ENCODE peak calls at places on chromosomes 4 and X, in eight cellular contexts. L, E, F, N, U, Z, R and M are unnamed samples.

GRCh38 chr4:1988327-1988724 is 20.4 kb downstream of the NELFA start:
- DNase-seq in L (no peak), E (no peak), F (no peak), N (no peak), U (no peak), Z (no peak), R (peak), M (no peak)

GRCh38 chr4:140052050-140052449 is 101.9 kb downstream of the MAML3 start:
- DNase-seq in L (peak), E (no peak), F (no peak), N (no peak), U (peak), Z (no peak), R (no peak), M (no peak)

GRCh38 chr4:10524196-10524833 is 67.1 kb upstream of the ZNF518B start:
- DNase-seq in L (no peak), E (no peak), F (no peak), N (no peak), U (no peak), Z (no peak), R (no peak), M (no peak)

GRCh38 chrX:2489446-2490445 is 11.0 kb downstream of the DHRSX start:
- DNase-seq in L (no peak), E (no peak), F (no peak), N (no peak), U (no peak), Z (no peak), R (peak), M (no peak)

GRCh38 chrX:152575331-152575730 is 62.4 kb upstream of the GABRQ start:
- DNase-seq in L (no peak), E (no peak), F (no peak), N (no peak), U (no peak), Z (no peak), R (no peak), M (no peak)

GRCh38 chr4:98327694-98328093 is 66.5 kb downstream of the RAP1GDS1 start:
- DNase-seq in L (no peak), E (no peak), F (no peak), N (no peak), U (no peak), Z (no peak), R (no peak), M (no peak)

GRCh38 chr4:19455850-19456602 is 795.7 kb upstream of the SLIT2 start:
- DNase-seq in L (no peak), E (no peak), F (no peak), N (no peak), U (no peak), Z (no peak), R (no peak), M (no peak)

GRCh38 chrX:154368630-154369452 is 5.6 kb downstream of the FLNA start:
- DNase-seq in L (peak), E (peak), F (peak), N (peak), U (peak), Z (peak), R (peak), M (peak)

GRCh38 chr4:7389101-7389701 is 45.5 kb downstream of the PSAPL1 start:
- DNase-seq in L (no peak), E (no peak), F (no peak), N (no peak), U (no peak), Z (no peak), R (peak), M (no peak)

GRCh38 chr4:7101692-7102515 is 34.0 kb upstream of the GRPEL1 start:
- DNase-seq in L (peak), E (peak), F (no peak), N (peak), U (peak), Z (no peak), R (peak), M (no peak)

GRCh38 chr4:1767770-1768366 is 25.2 kb upstream of the FGFR3 start:
- DNase-seq in L (peak), E (peak), F (no peak), N (no peak), U (peak), Z (no peak), R (no peak), M (no peak)

GRCh38 chr4:84451546-84451945 is 47.5 kb downstream of the NKX6-1 start:
- DNase-seq in L (peak), E (no peak), F (no peak), N (no peak), U (no peak), Z (no peak), R (no peak), M (no peak)

GRCh38 chrX:148035371-148035770 is 54.2 kb downstream of the FMR1NB start:
- DNase-seq in L (no peak), E (no peak), F (no peak), N (no peak), U (no peak), Z (no peak), R (no peak), M (no peak)

GRCh38 chr4:113636877-113637276 is 124.7 kb downstream of the CAMK2D start:
- DNase-seq in L (peak), E (peak), F (no peak), N (peak), U (no peak), Z (no peak), R (peak), M (no peak)

GRCh38 chr4:120731561-120731960 is 191.0 kb downstream of the PRDM5 start:
- DNase-seq in L (no peak), E (no peak), F (no peak), N (no peak), U (no peak), Z (no peak), R (no peak), M (no peak)

GRCh38 chr4:2320746-2321145 is 58.8 kb upstream of the MXD4 start:
- DNase-seq in L (no peak), E (no peak), F (no peak), N (no peak), U (no peak), Z (no peak), R (peak), M (no peak)

GRCh38 chr4:75745192-75745591 is 20.8 kb downstream of the USO1 start:
- DNase-seq in L (no peak), E (no peak), F (no peak), N (peak), U (no peak), Z (no peak), R (no peak), M (no peak)

GRCh38 chr4:159105063-159105414 is 2.2 kb downstream of the RAPGEF2 start:
- DNase-seq in L (no peak), E (no peak), F (no peak), N (no peak), U (no peak), Z (no peak), R (no peak), M (no peak)

GRCh38 chrX:48890296-48890925 is 7.2 kb downstream of the TIMM17B start:
- DNase-seq in L (no peak), E (no peak), F (no peak), N (no peak), U (no peak), Z (no peak), R (no peak), M (no peak)

GRCh38 chr4:8316251-8316771 is 46.8 kb downstream of the HTRA3 start:
- DNase-seq in L (no peak), E (no peak), F (no peak), N (no peak), U (no peak), Z (no peak), R (peak), M (no peak)

GRCh38 chr4:69490271-69490670 is 5.4 kb downstream of the UGT2B4 start:
- DNase-seq in L (no peak), E (no peak), F (no peak), N (no peak), U (no peak), Z (no peak), R (no peak), M (no peak)

GRCh38 chr4:98687876-98688275 is 29.5 kb upstream of the TSPAN5 start:
- DNase-seq in L (no peak), E (no peak), F (no peak), N (no peak), U (no peak), Z (no peak), R (no peak), M (no peak)

GRCh38 chr4:90099795-90100194 is 27.4 kb upstream of the CCSER1 start:
- DNase-seq in L (no peak), E (no peak), F (no peak), N (no peak), U (no peak), Z (no peak), R (no peak), M (no peak)

GRCh38 chrX:67544281-67544680 is 460 bp downstream of the AR start:
- DNase-seq in L (no peak), E (no peak), F (no peak), N (no peak), U (peak), Z (no peak), R (no peak), M (no peak)

GRCh38 chrX:31702208-31702607 is 630.4 kb upstream of the FTHL17 start:
- DNase-seq in L (no peak), E (no peak), F (no peak), N (no peak), U (no peak), Z (no peak), R (no peak), M (no peak)

GRCh38 chrX:12174358-12174757 is 36.1 kb downstream of the FRMPD4 start:
- DNase-seq in L (no peak), E (no peak), F (no peak), N (no peak), U (no peak), Z (no peak), R (no peak), M (no peak)

GRCh38 chrX:37998586-37999267 is 7.6 kb upstream of the SYTL5 start:
- DNase-seq in L (no peak), E (no peak), F (no peak), N (no peak), U (no peak), Z (no peak), R (no peak), M (no peak)

GRCh38 chr4:963276-964225 is 9.8 kb downstream of the DGKQ start:
- DNase-seq in L (no peak), E (no peak), F (no peak), N (no peak), U (no peak), Z (no peak), R (peak), M (no peak)

GRCh38 chrX:119121341-119121740 is 6.3 kb downstream of the KIAA1210 start:
- DNase-seq in L (no peak), E (no peak), F (no peak), N (no peak), U (no peak), Z (no peak), R (no peak), M (no peak)

GRCh38 chr4:20418865-20419451 is 167.3 kb downstream of the SLIT2 start:
- DNase-seq in L (peak), E (no peak), F (peak), N (peak), U (no peak), Z (no peak), R (no peak), M (peak)

GRCh38 chr4:92307886-92308285 is 4.1 kb downstream of the GRID2 start:
- DNase-seq in L (no peak), E (no peak), F (no peak), N (no peak), U (no peak), Z (no peak), R (no peak), M (no peak)

GRCh38 chr4:92307156-92307555 is 3.4 kb downstream of the GRID2 start:
- DNase-seq in L (no peak), E (no peak), F (no peak), N (no peak), U (no peak), Z (no peak), R (no peak), M (no peak)

GRCh38 chr4:92305148-92305877 is 1.5 kb downstream of the GRID2 start:
- DNase-seq in L (no peak), E (no peak), F (no peak), N (no peak), U (peak), Z (no peak), R (no peak), M (no peak)

GRCh38 chr4:92304636-92305035 is 870 bp downstream of the GRID2 start:
- DNase-seq in L (no peak), E (no peak), F (no peak), N (no peak), U (no peak), Z (no peak), R (no peak), M (no peak)

DNA sequence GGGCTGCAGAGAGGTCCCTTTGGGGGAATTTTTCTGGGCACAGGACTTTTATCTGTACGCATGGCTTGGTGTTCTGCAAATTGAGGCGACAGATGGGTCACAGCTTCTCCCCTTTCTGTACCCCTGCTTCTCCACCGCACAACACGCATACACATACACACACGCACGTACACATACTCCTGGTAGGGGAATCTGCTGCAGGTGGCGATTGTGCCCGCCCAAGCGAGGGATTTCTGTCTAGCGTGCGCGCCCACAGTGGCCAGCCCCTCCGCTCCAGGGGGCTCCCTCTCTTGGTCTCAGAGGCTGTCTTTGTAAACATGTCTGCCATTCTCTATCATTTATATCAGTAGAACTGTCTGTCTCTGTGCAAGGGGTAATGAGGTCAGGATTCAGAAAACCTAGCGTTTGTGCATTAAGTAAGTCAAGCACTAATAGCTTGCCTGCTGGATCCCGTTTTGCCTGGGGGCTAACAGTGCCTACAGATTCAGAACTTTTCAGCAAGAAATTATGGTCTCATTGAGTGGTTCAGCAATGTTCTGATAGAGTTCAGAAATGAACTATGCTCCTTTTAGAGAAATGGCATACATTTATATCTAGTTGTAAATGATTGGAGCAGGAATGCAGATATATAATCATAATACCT is 2.2 kb downstream of the GRID2 start:
- DNase-seq in L (no peak), E (no peak), F (no peak), N (no peak), U (peak), Z (no peak), R (no peak), M (no peak)
- H3K4me3 ChIP-seq in L (no peak), E (no peak), F (no peak), N (peak), U (no peak), Z (peak), R (no peak), M (no peak)

DNA sequence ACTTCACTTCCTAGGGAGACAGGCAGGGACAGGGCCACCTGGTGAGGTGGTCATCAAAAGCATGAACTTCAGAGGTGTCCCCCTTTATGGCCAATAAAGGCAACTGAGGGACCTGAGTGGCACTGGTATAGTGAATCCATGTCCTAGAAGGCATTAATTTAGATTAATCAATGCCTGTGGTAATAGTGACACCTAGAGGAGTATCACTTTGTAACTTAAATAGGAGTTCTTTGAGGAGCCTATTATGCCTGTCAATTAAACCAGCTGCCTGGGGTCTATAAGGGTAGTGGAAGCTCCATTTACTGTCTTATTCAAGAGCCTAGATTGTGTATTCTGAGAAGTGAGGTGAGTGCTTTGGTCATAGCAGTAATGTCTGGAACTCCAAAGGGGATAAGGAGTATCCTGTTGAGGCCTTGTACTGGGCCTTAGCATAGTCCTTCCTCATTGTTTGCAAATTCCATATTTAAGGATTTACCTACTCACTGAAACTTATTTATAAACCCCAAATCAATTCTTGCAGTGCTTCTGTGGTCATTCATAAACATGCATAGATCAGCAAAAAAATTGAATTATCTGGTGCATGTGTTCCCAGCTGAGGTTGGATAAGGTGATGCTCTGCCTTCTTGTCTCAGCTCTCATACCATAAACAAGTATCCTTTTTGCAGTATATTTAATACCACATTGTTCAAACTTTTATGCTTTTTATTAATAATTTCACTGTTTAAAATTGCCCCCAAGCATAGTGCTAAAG is 213.8 kb upstream of the RADX start:
- DNase-seq in L (peak), E (no peak), F (no peak), N (no peak), U (no peak), Z (no peak), R (no peak), M (no peak)
- TF ChIP-seq CTCF in L (peak), E (no peak), F (no peak), N (no peak), U (peak), Z (no peak), R (no peak), M (no peak)

GRCh38 chr4:80454561-80454960 is 119.0 kb downstream of the CFAP299 start:
- DNase-seq in L (peak), E (no peak), F (no peak), N (no peak), U (no peak), Z (no peak), R (no peak), M (no peak)

GRCh38 chr4:80452055-80452454 is 116.5 kb downstream of the CFAP299 start:
- DNase-seq in L (no peak), E (no peak), F (no peak), N (no peak), U (no peak), Z (no peak), R (no peak), M (no peak)

GRCh38 chr4:80448056-80448455 is 112.5 kb downstream of the CFAP299 start:
- DNase-seq in L (no peak), E (no peak), F (no peak), N (no peak), U (no peak), Z (no peak), R (no peak), M (no peak)

GRCh38 chr4:80454040-80454439 is 118.5 kb downstream of the CFAP299 start:
- DNase-seq in L (no peak), E (no peak), F (no peak), N (no peak), U (no peak), Z (no peak), R (no peak), M (no peak)

DNA sequence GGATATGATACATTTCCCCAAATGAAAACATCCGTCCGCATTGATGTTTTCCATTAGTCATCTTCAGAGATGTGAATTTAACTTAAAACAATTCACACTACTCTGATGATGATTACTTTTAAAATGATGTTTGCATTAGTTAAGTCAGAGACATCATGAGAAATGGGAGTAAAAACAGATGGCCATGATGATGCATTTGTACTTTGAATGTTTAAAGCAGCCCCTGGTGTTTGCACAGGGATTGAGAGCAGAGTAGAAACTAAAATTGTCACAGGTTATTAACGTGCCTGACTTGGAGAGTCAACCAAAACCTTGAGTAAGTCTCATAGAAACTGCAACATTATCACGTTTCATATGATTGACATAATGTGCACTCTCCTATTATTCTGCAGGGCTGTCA is 117.2 kb downstream of the CFAP299 start:
- DNase-seq in L (no peak), E (no peak), F (no peak), N (no peak), U (no peak), Z (no peak), R (no peak), M (no peak)
- H3K4me3 ChIP-seq in L (no peak), E (no peak), F (no peak), N (no peak), U (no peak), Z (no peak), R (no peak), M (no peak)

DNA sequence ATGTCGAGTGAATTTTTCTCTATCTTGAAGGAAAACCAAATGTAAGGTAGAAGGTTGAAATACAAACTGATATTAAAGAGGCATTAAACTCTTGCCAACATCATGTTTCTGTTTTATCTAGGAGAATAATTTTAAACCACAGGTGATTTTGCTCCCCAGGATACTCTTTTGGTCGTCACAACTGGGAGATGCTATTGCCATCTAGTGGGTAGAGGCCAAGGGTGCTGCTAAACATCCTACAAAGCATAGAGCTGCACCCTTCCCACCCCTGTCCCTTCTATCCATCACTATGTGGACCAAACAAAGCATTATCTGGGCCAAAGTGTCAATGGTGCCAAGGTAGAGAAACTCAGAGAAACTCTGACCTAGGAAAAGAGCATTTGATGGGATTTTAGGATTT is 154.6 kb upstream of the MAGEB2 start:
- DNase-seq in L (no peak), E (no peak), F (no peak), N (no peak), U (no peak), Z (no peak), R (no peak), M (no peak)
- TF ChIP-seq CTCF in L (peak), E (no peak), F (peak), N (peak), U (no peak), Z (no peak), R (no peak), M (peak)

GRCh38 chr4:143515905-143516304 is 2.4 kb downstream of the SMARCA5 start:
- DNase-seq in L (no peak), E (no peak), F (no peak), N (no peak), U (no peak), Z (no peak), R (no peak), M (no peak)
- H3K4me3 ChIP-seq in L (peak), E (peak), F (peak), N (peak), U (no peak), Z (no peak), R (no peak), M (no peak)

GRCh38 chr4:46277165-46277951 is 112.6 kb downstream of the GABRA2 start:
- DNase-seq in L (no peak), E (no peak), F (no peak), N (no peak), U (peak), Z (no peak), R (no peak), M (no peak)

GRCh38 chr4:46270986-46271596 is 118.8 kb downstream of the GABRA2 start:
- DNase-seq in L (peak), E (no peak), F (peak), N (no peak), U (no peak), Z (no peak), R (no peak), M (peak)

DNA sequence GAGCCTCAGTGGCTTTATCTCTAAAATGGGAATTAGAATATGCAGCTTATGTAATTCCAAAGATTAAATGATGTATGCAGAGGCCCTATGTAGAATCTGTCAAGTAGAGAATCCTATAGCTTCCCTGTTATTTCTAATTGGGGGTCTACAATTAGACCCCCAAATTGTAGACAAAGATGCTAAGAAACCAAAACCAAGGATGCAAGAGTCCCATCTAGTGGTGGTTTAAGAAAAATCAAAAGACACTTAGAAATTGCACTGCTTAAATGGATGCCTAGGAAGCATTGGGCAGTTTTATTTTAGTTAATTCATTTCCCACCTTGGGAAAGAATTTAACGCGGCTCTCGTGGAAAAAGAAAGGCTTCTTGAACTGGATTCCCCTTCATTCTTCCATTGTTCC is 115.2 kb downstream of the GABRA2 start:
- DNase-seq in L (peak), E (no peak), F (no peak), N (no peak), U (no peak), Z (no peak), R (no peak), M (no peak)
- TF ChIP-seq CTCF in L (peak), E (no peak), F (peak), N (peak), U (no peak), Z (no peak), R (no peak), M (peak)